ENCODE peak calls at places on chromosome 1, in seven cellular contexts. U, C, M, Y, Q, A and B are unnamed samples.
A peak's percentile ranks its signal among the peaks of the same experiment; 100 is the strongest.

GRCh38 chr1:192445849-192446489 is 129.2 kb downstream of the RGS21 start:
- DNase-seq in U (peak; percentile 73), C (peak; percentile 62), M (peak; percentile 50), Y (peak; percentile 26), Q (peak; percentile 48), A (peak; percentile 45), B (peak; percentile 63)

GRCh38 chr1:94011129-94011528 is 101.9 kb upstream of the GCLM start:
- DNase-seq in U (no peak), C (no peak), M (no peak), Y (no peak), Q (no peak), A (no peak), B (no peak)

GRCh38 chr1:119924948-119925898 is 28.9 kb upstream of the ADAM30 start:
- DNase-seq in U (no peak), C (no peak), M (no peak), Y (no peak), Q (no peak), A (no peak), B (peak; percentile 16)

GRCh38 chr1:226041419-226041818 is 21.1 kb upstream of the H3-3A start:
- DNase-seq in U (no peak), C (no peak), M (no peak), Y (no peak), Q (no peak), A (no peak), B (no peak)

GRCh38 chr1:183676515-183677189 is 23.5 kb upstream of the APOBEC4 start:
- DNase-seq in U (peak; percentile 52), C (peak; percentile 34), M (peak; percentile 76), Y (no peak), Q (no peak), A (no peak), B (peak; percentile 78)

GRCh38 chr1:27137544-27138075 is 17.3 kb downstream of the SLC9A1 start:
- DNase-seq in U (no peak), C (no peak), M (peak; percentile 67), Y (peak; percentile 70), Q (peak; percentile 39), A (peak; percentile 83), B (no peak)

GRCh38 chr1:237507005-237507404 is 383.7 kb downstream of the ZP4 start:
- DNase-seq in U (no peak), C (no peak), M (no peak), Y (no peak), Q (no peak), A (no peak), B (no peak)

GRCh38 chr1:29527314-29528004 is 291.1 kb downstream of the PTPRU start:
- DNase-seq in U (no peak), C (no peak), M (no peak), Y (no peak), Q (no peak), A (no peak), B (no peak)

GRCh38 chr1:21631944-21632887 is 36.9 kb downstream of the RAP1GAP start:
- DNase-seq in U (no peak), C (peak; percentile 27), M (no peak), Y (no peak), Q (no peak), A (no peak), B (no peak)

GRCh38 chr1:5810131-5810530 is 182.1 kb downstream of the NPHP4 start:
- DNase-seq in U (no peak), C (no peak), M (no peak), Y (no peak), Q (no peak), A (no peak), B (no peak)

GRCh38 chr1:198663996-198664789 is 25.4 kb downstream of the PTPRC start:
- DNase-seq in U (no peak), C (no peak), M (no peak), Y (no peak), Q (no peak), A (no peak), B (no peak)

GRCh38 chr1:201791775-201792166 is 37.2 kb upstream of the IPO9 start:
- DNase-seq in U (peak; percentile 86), C (peak; percentile 85), M (no peak), Y (peak; percentile 56), Q (peak; percentile 50), A (peak; percentile 35), B (peak; percentile 77)

GRCh38 chr1:201791051-201791774 is 37.7 kb upstream of the IPO9 start:
- DNase-seq in U (no peak), C (peak; percentile 65), M (no peak), Y (peak; percentile 55), Q (peak; percentile 56), A (peak; percentile 27), B (no peak)

GRCh38 chr1:201792534-201793305 is 36.2 kb upstream of the IPO9 start:
- DNase-seq in U (peak; percentile 93), C (peak; percentile 93), M (peak; percentile 76), Y (peak; percentile 64), Q (peak; percentile 86), A (peak; percentile 86), B (peak; percentile 90)

GRCh38 chr1:201795066-201795465 is 33.9 kb upstream of the IPO9 start:
- DNase-seq in U (peak; percentile 50), C (peak; percentile 63), M (no peak), Y (no peak), Q (no peak), A (no peak), B (peak; percentile 44)

GRCh38 chr1:201793306-201793925 is 35.5 kb upstream of the IPO9 start:
- DNase-seq in U (no peak), C (no peak), M (no peak), Y (no peak), Q (no peak), A (no peak), B (no peak)
- TF ChIP-seq CTCF in U (no peak), C (no peak), M (no peak), Y (no peak), Q (no peak), A (no peak), B (no peak)

DNA sequence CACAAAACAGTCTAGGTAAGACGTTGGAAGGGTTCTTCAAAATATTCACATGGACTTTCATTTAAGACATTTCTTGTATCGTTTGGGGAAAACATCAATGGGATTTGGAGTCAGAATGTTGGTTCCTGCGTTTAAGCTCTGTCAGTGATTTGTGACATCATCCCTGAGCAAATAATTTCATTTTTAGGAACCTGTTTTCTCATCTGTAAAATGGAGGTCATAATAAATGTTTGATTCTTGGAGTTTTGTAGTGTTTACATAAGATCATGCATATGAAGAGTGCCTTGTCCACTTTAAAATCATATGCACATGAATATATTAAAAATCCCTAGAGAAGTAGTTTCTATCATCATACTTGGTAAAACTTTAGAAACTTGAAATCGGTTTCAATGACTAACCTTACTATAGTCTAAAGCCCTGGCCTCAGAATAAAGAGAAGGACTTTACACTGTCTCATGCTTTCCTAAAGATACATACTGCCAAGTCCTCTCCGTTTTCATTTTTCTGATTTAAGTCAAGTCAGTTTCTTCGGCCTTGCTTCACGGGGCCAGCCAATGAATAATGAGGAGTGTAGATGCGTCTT is 178.4 kb downstream of the ADSS2 start:
- DNase-seq in U (no peak), C (no peak), M (no peak), Y (no peak), Q (no peak), A (no peak), B (no peak)
- H3K4me3 ChIP-seq in U (peak overlapping the region; percentile 43), C (no peak overlapping the region), M (no peak overlapping the region), Y (no peak overlapping the region), Q (no peak overlapping the region), A (no peak overlapping the region), B (peak overlapping the region; percentile 33)

GRCh38 chr1:153959454-153959853 is 1.0 kb upstream of the CRTC2 start:
- DNase-seq in U (no peak), C (no peak), M (no peak), Y (no peak), Q (no peak), A (no peak), B (no peak)

GRCh38 chr1:153958961-153959260 is 499 bp upstream of the CRTC2 start:
- DNase-seq in U (no peak), C (no peak), M (no peak), Y (peak; percentile 65), Q (no peak), A (no peak), B (no peak)

GRCh38 chr1:153956997-153957715 is 1.3 kb downstream of the CRTC2 start:
- DNase-seq in U (no peak), C (no peak), M (no peak), Y (no peak), Q (no peak), A (no peak), B (no peak)

GRCh38 chr1:153957744-153958110 is 685 bp downstream of the CRTC2 start:
- DNase-seq in U (peak; percentile 31), C (no peak), M (no peak), Y (no peak), Q (no peak), A (no peak), B (no peak)

DNA sequence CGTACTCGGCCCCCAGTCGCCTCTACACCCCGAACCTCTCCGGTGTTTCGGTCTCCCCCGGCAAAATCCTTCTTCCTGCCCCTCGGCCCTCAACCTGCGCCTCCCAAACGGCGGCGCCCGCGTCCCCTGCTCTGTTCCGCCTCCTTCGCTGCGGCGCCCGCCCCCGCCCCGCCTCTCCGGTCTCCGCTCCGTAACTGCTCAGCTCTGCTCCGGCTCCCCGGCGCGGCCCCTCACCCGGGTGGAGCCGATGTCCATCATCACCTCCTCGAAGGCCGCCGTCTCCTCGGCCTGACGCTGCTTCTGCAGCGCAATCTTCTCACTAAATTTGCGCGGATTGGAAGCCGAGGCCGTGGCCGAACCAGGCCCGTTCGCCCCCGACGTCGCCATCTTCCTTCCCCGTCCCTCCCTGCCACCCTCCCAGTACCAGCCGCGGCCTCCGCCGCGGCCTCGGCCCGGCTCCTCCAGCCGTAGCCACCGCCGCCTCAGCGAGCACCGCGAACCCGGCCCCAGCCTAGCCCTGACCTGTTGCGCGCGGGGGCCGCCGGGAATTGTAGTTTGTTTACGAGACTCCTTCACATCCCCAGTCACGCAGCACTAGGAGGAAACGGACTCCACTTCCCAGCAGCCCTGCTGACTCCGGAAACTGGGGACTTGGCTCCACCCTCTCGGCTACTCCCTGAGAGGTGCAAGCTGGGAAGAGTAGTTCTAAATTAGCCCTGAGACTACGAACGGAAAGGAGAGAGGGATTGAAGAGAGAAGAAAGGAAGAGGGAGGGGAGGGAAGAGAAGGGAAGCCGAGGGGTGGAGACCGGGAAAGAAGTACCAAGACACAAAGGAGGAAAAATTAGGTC is at the start of gene CRTC2:
- DNase-seq in U (peak; percentile 99), C (peak; percentile 99), M (peak; percentile 99), Y (peak; percentile 100), Q (peak; percentile 99), A (peak; percentile 99), B (peak; percentile 98)
- TF ChIP-seq CTCF in U (no peak), C (no peak), M (no peak), Y (no peak), Q (no peak), A (no peak), B (no peak)

DNA sequence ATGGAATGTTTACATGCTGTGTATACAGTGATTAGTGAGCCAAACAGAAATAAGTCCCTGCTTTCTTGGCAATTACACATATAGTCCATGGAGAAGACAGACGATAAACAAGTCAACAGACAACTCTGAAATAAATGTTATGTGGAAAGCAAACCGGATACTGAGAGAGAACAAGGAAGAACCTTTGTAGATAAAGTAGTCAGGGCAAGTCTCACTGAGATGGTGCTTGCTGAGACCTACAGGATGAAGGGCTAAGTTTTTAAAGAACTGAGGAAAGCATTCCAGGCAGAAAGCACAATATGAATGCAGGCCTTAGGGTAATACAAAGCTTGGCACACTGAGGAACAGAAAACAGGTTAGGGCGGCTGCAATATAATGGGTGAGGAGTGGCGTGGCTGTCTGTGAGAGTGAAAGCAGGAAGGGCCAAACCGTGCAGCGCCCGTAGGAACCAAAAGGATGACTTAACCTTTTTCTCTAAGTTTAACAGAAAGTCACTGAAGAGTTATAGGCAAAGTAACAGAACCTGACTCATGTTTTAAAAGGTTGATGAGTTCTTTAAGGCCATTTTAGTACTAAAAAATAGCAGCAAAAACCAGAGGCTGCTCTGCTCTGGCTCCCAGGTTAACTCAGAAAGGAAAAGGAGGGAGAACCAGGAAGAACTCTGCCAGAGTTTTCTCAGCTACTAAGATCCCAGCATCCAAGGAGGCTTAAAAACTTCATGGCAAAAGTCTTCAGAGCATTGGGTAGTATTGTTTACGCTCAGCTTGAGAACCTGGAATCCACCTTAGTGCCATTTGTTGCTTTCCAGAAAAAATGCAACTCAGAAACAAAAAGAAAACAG is 8.7 kb upstream of the TTF2 start:
- DNase-seq in U (peak; percentile 52), C (peak; percentile 21), M (no peak), Y (no peak), Q (no peak), A (peak; percentile 55), B (peak; percentile 14)
- H3K4me3 ChIP-seq in U (peak overlapping the region; percentile 7), C (no peak overlapping the region), M (no peak overlapping the region), Y (no peak overlapping the region), Q (no peak overlapping the region), A (no peak overlapping the region), B (no peak overlapping the region)